ENCODE peak calls at places on chromosomes 6 and 20, in seven cellular contexts. One of them, this sample, is unnamed.

GRCh38 chr6:44456070-44456965 is 68.8 kb downstream of the CDC5L start:
- DNase-seq in cardiac fibroblast: peak
- DNase-seq in NCI-H460: peak
- DNase-seq in NCI-H1105: peak
- DNase-seq in RCC 7860: peak
- DNase-seq in NCI-H2081: peak
- DNase-seq in AG08396: peak
- DNase-seq in this sample: peak

GRCh38 chr20:63618291-63618980 is 8.5 kb downstream of the GMEB2 start:
- DNase-seq in cardiac fibroblast: no peak
- DNase-seq in NCI-H460: no peak
- DNase-seq in NCI-H1105: no peak
- DNase-seq in RCC 7860: no peak
- DNase-seq in NCI-H2081: no peak
- DNase-seq in AG08396: no peak
- DNase-seq in this sample: no peak

GRCh38 chr6:95518630-95519227 is 58.6 kb upstream of the MANEA start:
- DNase-seq in cardiac fibroblast: no peak
- DNase-seq in NCI-H460: no peak
- DNase-seq in NCI-H1105: no peak
- DNase-seq in RCC 7860: no peak
- DNase-seq in NCI-H2081: no peak
- DNase-seq in AG08396: no peak
- DNase-seq in this sample: no peak

GRCh38 chr6:137415127-137415833 is 78.9 kb downstream of the OLIG3 start:
- DNase-seq in cardiac fibroblast: peak
- DNase-seq in NCI-H460: peak
- DNase-seq in NCI-H1105: no peak
- DNase-seq in RCC 7860: peak
- DNase-seq in NCI-H2081: no peak
- DNase-seq in AG08396: peak
- DNase-seq in this sample: peak

GRCh38 chr20:6613280-6613861 is 154.1 kb upstream of the BMP2 start:
- DNase-seq in cardiac fibroblast: no peak
- DNase-seq in NCI-H460: no peak
- DNase-seq in NCI-H1105: no peak
- DNase-seq in RCC 7860: peak
- DNase-seq in NCI-H2081: no peak
- DNase-seq in AG08396: no peak
- DNase-seq in this sample: no peak

GRCh38 chr6:76772951-76773350 is 690.3 kb downstream of the HTR1B start:
- DNase-seq in cardiac fibroblast: no peak
- DNase-seq in NCI-H460: no peak
- DNase-seq in NCI-H1105: no peak
- DNase-seq in RCC 7860: no peak
- DNase-seq in NCI-H2081: no peak
- DNase-seq in AG08396: no peak
- DNase-seq in this sample: no peak

GRCh38 chr6:157251565-157252247 is 71.6 kb downstream of the TMEM242 start:
- DNase-seq in cardiac fibroblast: no peak
- DNase-seq in NCI-H460: no peak
- DNase-seq in NCI-H1105: no peak
- DNase-seq in RCC 7860: no peak
- DNase-seq in NCI-H2081: no peak
- DNase-seq in AG08396: no peak
- DNase-seq in this sample: no peak

GRCh38 chr6:28587011-28587745 is 61.5 kb downstream of the GPX5 start:
- DNase-seq in cardiac fibroblast: peak
- DNase-seq in NCI-H460: no peak
- DNase-seq in NCI-H1105: peak
- DNase-seq in RCC 7860: peak
- DNase-seq in NCI-H2081: peak
- DNase-seq in AG08396: no peak
- DNase-seq in this sample: peak

GRCh38 chr6:127496471-127496870 is 22.7 kb downstream of the MTCL3 start:
- DNase-seq in cardiac fibroblast: no peak
- DNase-seq in NCI-H460: no peak
- DNase-seq in NCI-H1105: no peak
- DNase-seq in RCC 7860: no peak
- DNase-seq in NCI-H2081: no peak
- DNase-seq in AG08396: no peak
- DNase-seq in this sample: no peak

GRCh38 chr6:152130441-152130840 is 323.0 kb downstream of the ESR1 start:
- DNase-seq in cardiac fibroblast: peak
- DNase-seq in NCI-H460: no peak
- DNase-seq in NCI-H1105: no peak
- DNase-seq in RCC 7860: no peak
- DNase-seq in NCI-H2081: no peak
- DNase-seq in AG08396: no peak
- DNase-seq in this sample: no peak

GRCh38 chr6:132054525-132054924 is 103.4 kb upstream of the CCN2 start:
- DNase-seq in cardiac fibroblast: no peak
- DNase-seq in NCI-H460: no peak
- DNase-seq in NCI-H1105: no peak
- DNase-seq in RCC 7860: peak
- DNase-seq in NCI-H2081: no peak
- DNase-seq in AG08396: peak
- DNase-seq in this sample: peak

GRCh38 chr6:156427345-156427744 is 349.8 kb upstream of the ARID1B start:
- DNase-seq in cardiac fibroblast: peak
- DNase-seq in NCI-H460: no peak
- DNase-seq in NCI-H1105: no peak
- DNase-seq in RCC 7860: peak
- DNase-seq in NCI-H2081: no peak
- DNase-seq in AG08396: peak
- DNase-seq in this sample: peak

GRCh38 chr20:37223053-37223452 is 38.6 kb downstream of the GHRH start:
- DNase-seq in cardiac fibroblast: peak
- DNase-seq in NCI-H460: no peak
- DNase-seq in NCI-H1105: no peak
- DNase-seq in RCC 7860: peak
- DNase-seq in NCI-H2081: no peak
- DNase-seq in AG08396: peak
- DNase-seq in this sample: peak

GRCh38 chr6:144695858-144696533 is 410.9 kb downstream of the UTRN start:
- DNase-seq in cardiac fibroblast: no peak
- DNase-seq in NCI-H460: no peak
- DNase-seq in NCI-H1105: no peak
- DNase-seq in RCC 7860: no peak
- DNase-seq in NCI-H2081: no peak
- DNase-seq in AG08396: no peak
- DNase-seq in this sample: no peak

GRCh38 chr6:111846511-111847409 is 26.5 kb downstream of the FYN start:
- DNase-seq in cardiac fibroblast: peak
- DNase-seq in NCI-H460: no peak
- DNase-seq in NCI-H1105: no peak
- DNase-seq in RCC 7860: no peak
- DNase-seq in NCI-H2081: no peak
- DNase-seq in AG08396: no peak
- DNase-seq in this sample: peak

GRCh38 chr6:53433617-53434285 is 85.0 kb upstream of the ELOVL5 start:
- DNase-seq in cardiac fibroblast: no peak
- DNase-seq in NCI-H460: no peak
- DNase-seq in NCI-H1105: no peak
- DNase-seq in RCC 7860: no peak
- DNase-seq in NCI-H2081: no peak
- DNase-seq in AG08396: no peak
- DNase-seq in this sample: no peak

GRCh38 chr20:6381887-6382286 is 259.1 kb upstream of the FERMT1 start:
- DNase-seq in cardiac fibroblast: peak
- DNase-seq in NCI-H460: no peak
- DNase-seq in NCI-H1105: no peak
- DNase-seq in RCC 7860: no peak
- DNase-seq in NCI-H2081: no peak
- DNase-seq in AG08396: peak
- DNase-seq in this sample: no peak

GRCh38 chr6:13383280-13384163 is 55.2 kb upstream of the TBC1D7 start:
- DNase-seq in cardiac fibroblast: peak
- DNase-seq in NCI-H460: no peak
- DNase-seq in NCI-H1105: peak
- DNase-seq in RCC 7860: no peak
- DNase-seq in NCI-H2081: no peak
- DNase-seq in AG08396: no peak
- DNase-seq in this sample: no peak

GRCh38 chr6:85865665-85866372 is 223.1 kb upstream of the SYNCRIP start:
- DNase-seq in cardiac fibroblast: peak
- DNase-seq in NCI-H460: no peak
- DNase-seq in NCI-H1105: peak
- DNase-seq in RCC 7860: peak
- DNase-seq in NCI-H2081: no peak
- DNase-seq in AG08396: peak
- DNase-seq in this sample: no peak

GRCh38 chr6:130697661-130698535 is 129.3 kb upstream of the SMLR1 start:
- DNase-seq in cardiac fibroblast: peak
- DNase-seq in NCI-H460: peak
- DNase-seq in NCI-H1105: peak
- DNase-seq in RCC 7860: no peak
- DNase-seq in NCI-H2081: peak
- DNase-seq in AG08396: peak
- DNase-seq in this sample: peak

GRCh38 chr20:58432190-58432954 is 43.3 kb downstream of the VAPB start:
- DNase-seq in cardiac fibroblast: peak
- DNase-seq in NCI-H460: no peak
- DNase-seq in NCI-H1105: no peak
- DNase-seq in RCC 7860: no peak
- DNase-seq in NCI-H2081: no peak
- DNase-seq in AG08396: peak
- DNase-seq in this sample: no peak

GRCh38 chr20:37542281-37542680 is 14.6 kb upstream of the BLCAP start:
- DNase-seq in cardiac fibroblast: no peak
- DNase-seq in NCI-H460: no peak
- DNase-seq in NCI-H1105: no peak
- DNase-seq in RCC 7860: peak
- DNase-seq in NCI-H2081: no peak
- DNase-seq in AG08396: no peak
- DNase-seq in this sample: no peak

This sample was measured in MG63.